ENCODE peak calls at places on chromosome 19, in six cellular contexts. D, B, V, A, N and Z are unnamed samples.
A peak's percentile ranks its signal among the peaks of the same experiment; 100 is the strongest.

GRCh38 chr19:31220540-31220939 is 128.7 kb downstream of the TSHZ3 start:
- DNase-seq in A (no peak), V (no peak), B (no peak), N (no peak), D (peak; percentile 52), Z (peak; percentile 44)

GRCh38 chr19:1855828-1856255 is 7.5 kb downstream of the KLF16 start:
- DNase-seq in N (no peak), B (no peak), V (no peak), A (no peak), D (no peak), Z (no peak)

GRCh38 chr19:12788682-12789097 is 2.6 kb upstream of the JUNB start:
- DNase-seq in B (peak; percentile 81), D (peak; percentile 71), V (peak; percentile 87), A (no peak), N (peak; percentile 91), Z (peak; percentile 67)

GRCh38 chr19:3025516-3025890 is 3.6 kb downstream of the TLE2 start:
- DNase-seq in V (no peak), A (no peak), N (no peak), D (no peak), B (no peak), Z (no peak)

GRCh38 chr19:12365094-12365371 is 450 bp downstream of the ZNF442 start:
- DNase-seq in V (no peak), D (peak; percentile 25), B (peak; percentile 30), N (no peak), A (peak; percentile 41), Z (no peak)

GRCh38 chr19:18437481-18438330 is at the start of gene ISYNA1:
- DNase-seq in N (peak; percentile 82), A (no peak), B (peak; percentile 62), V (peak; percentile 67), D (peak; percentile 67), Z (no peak)

GRCh38 chr19:38837656-38838121 is 6.1 kb upstream of the ECH1 start:
- DNase-seq in A (no peak), N (no peak), D (no peak), V (no peak), B (peak; percentile 55), Z (peak; percentile 79)

GRCh38 chr19:21568816-21569496 is 63.6 kb downstream of the ZNF429 start:
- DNase-seq in N (peak; percentile 85), V (peak; percentile 87), D (no peak), A (peak; percentile 90), B (peak; percentile 83), Z (peak; percentile 66)

GRCh38 chr19:29858000-29858596 is 46.3 kb downstream of the CCNE1 start:
- DNase-seq in V (no peak), A (peak; percentile 32), N (peak; percentile 71), B (peak; percentile 50), D (peak; percentile 22), Z (no peak)

GRCh38 chr19:2523630-2524311 is 47.8 kb downstream of the GADD45B start:
- DNase-seq in N (no peak), A (peak; percentile 37), V (no peak), B (no peak), D (peak; percentile 54), Z (no peak)

GRCh38 chr19:11041966-11042627 is 47.2 kb upstream of the LDLR start:
- DNase-seq in D (no peak), B (peak; percentile 97), V (no peak), N (peak; percentile 92), A (no peak), Z (peak; percentile 73)

GRCh38 chr19:51377422-51377821 is 5.0 kb upstream of the NKG7 start:
- DNase-seq in B (no peak), V (no peak), N (no peak), A (no peak), D (no peak), Z (no peak)

GRCh38 chr19:16111160-16111908 is at the start of gene RAB8A:
- DNase-seq in B (peak; percentile 99), V (peak; percentile 99), A (peak; percentile 99), N (peak; percentile 100), D (peak; percentile 99), Z (peak; percentile 93)

GRCh38 chr19:38451036-38451435 is 17.5 kb downstream of the RYR1 start:
- DNase-seq in N (no peak), D (no peak), V (no peak), A (no peak), B (no peak), Z (no peak)

GRCh38 chr19:19109601-19110000 is 28.7 kb downstream of the TMEM161A start:
- DNase-seq in D (no peak), B (no peak), N (no peak), A (no peak), V (no peak), Z (no peak)

GRCh38 chr19:38729653-38730469 is 14.4 kb downstream of the CAPN12 start:
- DNase-seq in D (peak; percentile 70), N (peak; percentile 89), B (peak; percentile 77), V (peak; percentile 72), A (no peak), Z (peak; percentile 38)

GRCh38 chr19:23916991-23917390 is 2.3 kb downstream of the ZNF726 start:
- DNase-seq in D (no peak), B (no peak), V (no peak), A (no peak), N (no peak), Z (peak; percentile 46)

GRCh38 chr19:35349614-35350521 is 2.2 kb downstream of the FFAR1 start:
- DNase-seq in A (no peak), V (no peak), N (peak; percentile 56), D (no peak), B (no peak), Z (no peak)

GRCh38 chr19:49938662-49939061 is 9.4 kb upstream of the NUP62 start:
- DNase-seq in D (no peak), B (no peak), N (no peak), A (no peak), V (no peak), Z (no peak)

GRCh38 chr19:49940482-49940791 is 11.1 kb upstream of the NUP62 start:
- DNase-seq in N (no peak), A (no peak), D (no peak), V (no peak), B (no peak), Z (no peak)

GRCh38 chr19:49936549-49936948 is 7.2 kb upstream of the NUP62 start:
- DNase-seq in A (no peak), N (no peak), B (no peak), D (no peak), V (no peak), Z (no peak)

GRCh38 chr19:49939721-49940481 is 10.6 kb upstream of the NUP62 start:
- DNase-seq in D (no peak), A (no peak), B (no peak), N (no peak), V (no peak), Z (no peak)
- TF ChIP-seq CTCF in D (peak; percentile 35), A (no peak), B (no peak), N (no peak), V (no peak), Z (no peak)

GRCh38 chr19:17402982-17403855 is 2.2 kb downstream of the BST2 start:
- DNase-seq in B (no peak), D (no peak), N (no peak), V (no peak), A (no peak), Z (no peak)
- H3K4me3 ChIP-seq in B (peak overlapping the region; percentile 47), D (no peak overlapping the region), N (peak overlapping the region; percentile 55), V (peak overlapping the region; percentile 71), A (peak overlapping the region; percentile 41), Z (no peak overlapping the region)

GRCh38 chr19:46069841-46070341 is 29.1 kb upstream of the IGFL4 start:
- DNase-seq in V (no peak), A (no peak), B (no peak), N (no peak), D (no peak), Z (peak; percentile 98)

GRCh38 chr19:46073268-46073922 is 32.6 kb upstream of the IGFL4 start:
- DNase-seq in N (no peak), B (no peak), D (no peak), V (no peak), A (no peak), Z (no peak)

GRCh38 chr19:46065486-46065885 is 24.7 kb upstream of the IGFL4 start:
- DNase-seq in A (no peak), D (no peak), B (no peak), N (no peak), V (no peak), Z (peak; percentile 75)

GRCh38 chr19:46068345-46069258 is 27.8 kb upstream of the IGFL4 start:
- DNase-seq in N (no peak), B (no peak), A (no peak), V (no peak), D (peak; percentile 61), Z (peak; percentile 96)

GRCh38 chr19:46067691-46068090 is 26.9 kb upstream of the IGFL4 start:
- DNase-seq in V (no peak), B (no peak), D (no peak), A (no peak), N (no peak), Z (no peak)
- H3K27me3 ChIP-seq in V (peaks cover 100% of the 10 kb centered on the region), B (no peaks in the 10 kb centered on the region), D (peaks cover 11% of the 10 kb centered on the region), A (no peaks in the 10 kb centered on the region), N (peaks cover 52% of the 10 kb centered on the region), Z (peaks cover 16% of the 10 kb centered on the region)

GRCh38 chr19:5536337-5536894 is 31.3 kb downstream of the TINCR start:
- DNase-seq in B (peak; percentile 84), N (peak; percentile 80), D (peak; percentile 62), V (peak; percentile 79), A (peak; percentile 74), Z (peak; percentile 25)

GRCh38 chr19:5533257-5533656 is 34.5 kb downstream of the TINCR start:
- DNase-seq in D (no peak), B (no peak), N (no peak), A (no peak), V (no peak), Z (no peak)

GRCh38 chr19:5537870-5538269 is 29.9 kb downstream of the TINCR start:
- DNase-seq in V (peak; percentile 22), D (no peak), B (no peak), A (no peak), N (no peak), Z (no peak)

GRCh38 chr19:5530701-5531100 is 37.1 kb downstream of the TINCR start:
- DNase-seq in N (no peak), B (no peak), A (no peak), D (no peak), V (no peak), Z (no peak)

GRCh38 chr19:5534787-5535586 is 32.8 kb downstream of the TINCR start:
- DNase-seq in D (peak; percentile 48), V (no peak), N (no peak), A (no peak), B (no peak), Z (no peak)
- TF ChIP-seq CTCF in D (peak; percentile 68), V (peak; percentile 24), N (peak; percentile 19), A (peak; percentile 10), B (no peak), Z (peak; percentile 55)